ENCODE peak calls at places on chromosomes 5 and 9, in four cellular contexts. P, V, T and C are unnamed samples.

GRCh38 chr5:107485184-107485583 is 185.6 kb downstream of the EFNA5 start:
- DNase-seq in T (no peak), V (no peak), P (no peak), C (no peak)

GRCh38 chr9:37747271-37747753 is 6.3 kb upstream of the TRMT10B start:
- DNase-seq in V (peak), T (peak), P (peak), C (peak)

GRCh38 chr5:133936611-133937015 is 31.8 kb downstream of the C5orf15 start:
- DNase-seq in V (no peak), P (no peak), T (no peak), C (no peak)

GRCh38 chr5:179504600-179505396 is 45.6 kb upstream of the RUFY1 start:
- DNase-seq in V (no peak), T (no peak), P (no peak), C (no peak)

GRCh38 chr9:75891277-75892167 is 1.0 kb downstream of the PCSK5 start:
- DNase-seq in V (no peak), P (no peak), T (no peak), C (no peak)

GRCh38 chr5:22835630-22836029 is 17.5 kb downstream of the CDH12 start:
- DNase-seq in V (no peak), P (no peak), T (no peak), C (no peak)

GRCh38 chr5:128436825-128437224 is 101.2 kb downstream of the FBN2 start:
- DNase-seq in V (no peak), P (peak), T (peak), C (no peak)

GRCh38 chr9:133914483-133915342 is 77.4 kb downstream of the VAV2 start:
- DNase-seq in P (no peak), T (no peak), V (no peak), C (no peak)

GRCh38 chr5:127311349-127311748 is 20.8 kb downstream of the MEGF10 start:
- DNase-seq in P (no peak), T (no peak), V (no peak), C (no peak)

GRCh38 chr5:6419340-6419852 is 29.3 kb upstream of the UBE2QL1 start:
- DNase-seq in V (no peak), T (peak), P (no peak), C (no peak)

GRCh38 chr5:7856855-7857254 is 5.9 kb upstream of the CFAP90 start:
- DNase-seq in P (peak), V (peak), T (peak), C (peak)

GRCh38 chr9:113622600-113623400 is 159.3 kb downstream of the RGS3 start:
- DNase-seq in V (no peak), T (no peak), P (peak), C (peak)

GRCh38 chr5:105503950-105504349 is 1941.4 kb upstream of the NUDT12 start:
- DNase-seq in V (no peak), P (peak), T (no peak), C (no peak)

GRCh38 chr5:173554038-173554955 is 62.2 kb downstream of the BOD1 start:
- DNase-seq in T (no peak), V (no peak), P (no peak), C (no peak)

GRCh38 chr5:59039296-59040006 is 456.6 kb downstream of the RAB3C start:
- DNase-seq in T (peak), V (peak), P (peak), C (peak)

GRCh38 chr9:98597372-98597771 is 111.4 kb downstream of the GABBR2 start:
- DNase-seq in V (no peak), T (no peak), P (peak), C (no peak)

GRCh38 chr9:76571288-76572204 is 112.6 kb downstream of the GCNT1 start:
- DNase-seq in P (no peak), V (peak), T (no peak), C (peak)

GRCh38 chr9:134163374-134164196 is 779 bp downstream of the RNU6ATAC start:
- DNase-seq in T (no peak), P (peak), V (peak), C (peak)

GRCh38 chr9:79764377-79764776 is 192.6 kb downstream of the TLE4 start:
- DNase-seq in T (no peak), P (peak), V (no peak), C (no peak)

GRCh38 chr5:109688647-109688998 is 1.1 kb upstream of the MAN2A1 start:
- DNase-seq in T (peak), V (peak), P (no peak), C (peak)

GRCh38 chr5:9348296-9348996 is 197.4 kb downstream of the SEMA5A start:
- DNase-seq in P (peak), V (no peak), T (no peak), C (no peak)